ENCODE peak calls at places on chromosome 7, in four cellular contexts. One of them, this sample, is unnamed.

GRCh38 chr7:38169862-38170261 is 8.2 kb upstream of the STARD3NL start:
- DNase-seq in stimulated activated CD4-positive, alpha-beta T cell treated with anti-CD3 and anti-CD28 coated beads, Interleukin-15, amount 100 ng/mL, for 24 hours: no peak
- DNase-seq in T-cell: no peak
- DNase-seq in substantia nigra: no peak
- DNase-seq in this sample: no peak

GRCh38 chr7:84663224-84663623 is 468.6 kb upstream of the SEMA3A start:
- DNase-seq in stimulated activated CD4-positive, alpha-beta T cell treated with anti-CD3 and anti-CD28 coated beads, Interleukin-15, amount 100 ng/mL, for 24 hours: no peak
- DNase-seq in T-cell: no peak
- DNase-seq in substantia nigra: no peak
- DNase-seq in this sample: no peak

GRCh38 chr7:2521952-2522591 is 2.5 kb downstream of the LFNG start:
- DNase-seq in stimulated activated CD4-positive, alpha-beta T cell treated with anti-CD3 and anti-CD28 coated beads, Interleukin-15, amount 100 ng/mL, for 24 hours: peak; percentile 85
- DNase-seq in T-cell: peak; percentile 76
- DNase-seq in substantia nigra: no peak
- DNase-seq in this sample: peak; percentile 13

GRCh38 chr7:139153832-139154231 is 44.3 kb upstream of the ZC3HAV1 start:
- DNase-seq in stimulated activated CD4-positive, alpha-beta T cell treated with anti-CD3 and anti-CD28 coated beads, Interleukin-15, amount 100 ng/mL, for 24 hours: no peak
- DNase-seq in T-cell: no peak
- DNase-seq in substantia nigra: no peak
- DNase-seq in this sample: no peak

GRCh38 chr7:2180081-2180480 is 52.7 kb downstream of the MAD1L1 start:
- DNase-seq in stimulated activated CD4-positive, alpha-beta T cell treated with anti-CD3 and anti-CD28 coated beads, Interleukin-15, amount 100 ng/mL, for 24 hours: no peak
- DNase-seq in T-cell: no peak
- DNase-seq in substantia nigra: no peak
- DNase-seq in this sample: no peak

GRCh38 chr7:150734293-150734692 is 2.9 kb upstream of the GIMAP5 start:
- DNase-seq in stimulated activated CD4-positive, alpha-beta T cell treated with anti-CD3 and anti-CD28 coated beads, Interleukin-15, amount 100 ng/mL, for 24 hours: peak; percentile 61
- DNase-seq in T-cell: no peak
- DNase-seq in substantia nigra: no peak
- DNase-seq in this sample: no peak

GRCh38 chr7:82965088-82966036 is 197.3 kb downstream of the PCLO start:
- DNase-seq in stimulated activated CD4-positive, alpha-beta T cell treated with anti-CD3 and anti-CD28 coated beads, Interleukin-15, amount 100 ng/mL, for 24 hours: no peak
- DNase-seq in T-cell: no peak
- DNase-seq in substantia nigra: no peak
- DNase-seq in this sample: no peak

GRCh38 chr7:25392571-25393338 is 164.5 kb upstream of the NPVF start:
- DNase-seq in stimulated activated CD4-positive, alpha-beta T cell treated with anti-CD3 and anti-CD28 coated beads, Interleukin-15, amount 100 ng/mL, for 24 hours: no peak
- DNase-seq in T-cell: no peak
- DNase-seq in substantia nigra: no peak
- DNase-seq in this sample: no peak

GRCh38 chr7:151472644-151473380 is 32.9 kb upstream of the CRYGN start:
- DNase-seq in stimulated activated CD4-positive, alpha-beta T cell treated with anti-CD3 and anti-CD28 coated beads, Interleukin-15, amount 100 ng/mL, for 24 hours: no peak
- DNase-seq in T-cell: no peak
- DNase-seq in substantia nigra: no peak
- DNase-seq in this sample: no peak

GRCh38 chr7:22630069-22630468 is 96.9 kb upstream of the IL6 start:
- DNase-seq in stimulated activated CD4-positive, alpha-beta T cell treated with anti-CD3 and anti-CD28 coated beads, Interleukin-15, amount 100 ng/mL, for 24 hours: no peak
- DNase-seq in T-cell: no peak
- DNase-seq in substantia nigra: no peak
- DNase-seq in this sample: no peak

GRCh38 chr7:44969049-44969700 is 9.6 kb downstream of the MYO1G start:
- DNase-seq in stimulated activated CD4-positive, alpha-beta T cell treated with anti-CD3 and anti-CD28 coated beads, Interleukin-15, amount 100 ng/mL, for 24 hours: peak; percentile 9
- DNase-seq in T-cell: no peak
- DNase-seq in substantia nigra: no peak
- DNase-seq in this sample: no peak

GRCh38 chr7:114082934-114083647 is 164.3 kb upstream of the PPP1R3A start:
- DNase-seq in stimulated activated CD4-positive, alpha-beta T cell treated with anti-CD3 and anti-CD28 coated beads, Interleukin-15, amount 100 ng/mL, for 24 hours: peak; percentile 4
- DNase-seq in T-cell: no peak
- DNase-seq in substantia nigra: no peak
- DNase-seq in this sample: no peak

GRCh38 chr7:48089415-48089975 is 430 bp downstream of the UPP1 start:
- DNase-seq in stimulated activated CD4-positive, alpha-beta T cell treated with anti-CD3 and anti-CD28 coated beads, Interleukin-15, amount 100 ng/mL, for 24 hours: peak; percentile 71
- DNase-seq in T-cell: peak; percentile 51
- DNase-seq in substantia nigra: no peak
- DNase-seq in this sample: no peak

GRCh38 chr7:104126411-104126841 is 81.4 kb downstream of the ORC5 start:
- DNase-seq in stimulated activated CD4-positive, alpha-beta T cell treated with anti-CD3 and anti-CD28 coated beads, Interleukin-15, amount 100 ng/mL, for 24 hours: no peak
- DNase-seq in T-cell: no peak
- DNase-seq in substantia nigra: no peak
- DNase-seq in this sample: no peak

GRCh38 chr7:140242057-140243031 is 65.6 kb upstream of the KDM7A start:
- DNase-seq in stimulated activated CD4-positive, alpha-beta T cell treated with anti-CD3 and anti-CD28 coated beads, Interleukin-15, amount 100 ng/mL, for 24 hours: peak; percentile 18
- DNase-seq in T-cell: no peak
- DNase-seq in substantia nigra: no peak
- DNase-seq in this sample: no peak

GRCh38 chr7:107693396-107693795 is 32.8 kb downstream of the SLC26A4 start:
- DNase-seq in stimulated activated CD4-positive, alpha-beta T cell treated with anti-CD3 and anti-CD28 coated beads, Interleukin-15, amount 100 ng/mL, for 24 hours: no peak
- DNase-seq in T-cell: no peak
- DNase-seq in substantia nigra: no peak
- DNase-seq in this sample: no peak

GRCh38 chr7:73316521-73316920 is 7.9 kb upstream of the NSUN5 start:
- DNase-seq in stimulated activated CD4-positive, alpha-beta T cell treated with anti-CD3 and anti-CD28 coated beads, Interleukin-15, amount 100 ng/mL, for 24 hours: no peak
- DNase-seq in T-cell: no peak
- DNase-seq in substantia nigra: no peak
- DNase-seq in this sample: no peak

GRCh38 chr7:5420841-5421625 is 2.6 kb downstream of the TNRC18 start:
- DNase-seq in stimulated activated CD4-positive, alpha-beta T cell treated with anti-CD3 and anti-CD28 coated beads, Interleukin-15, amount 100 ng/mL, for 24 hours: peak; percentile 33
- DNase-seq in T-cell: no peak
- DNase-seq in substantia nigra: no peak
- DNase-seq in this sample: peak; percentile 52

GRCh38 chr7:41828911-41829310 is 126.0 kb upstream of the INHBA start:
- DNase-seq in stimulated activated CD4-positive, alpha-beta T cell treated with anti-CD3 and anti-CD28 coated beads, Interleukin-15, amount 100 ng/mL, for 24 hours: no peak
- DNase-seq in T-cell: no peak
- DNase-seq in substantia nigra: no peak
- DNase-seq in this sample: no peak

GRCh38 chr7:8932751-8933150 is 499.3 kb downstream of the NXPH1 start:
- DNase-seq in stimulated activated CD4-positive, alpha-beta T cell treated with anti-CD3 and anti-CD28 coated beads, Interleukin-15, amount 100 ng/mL, for 24 hours: no peak
- DNase-seq in T-cell: no peak
- DNase-seq in substantia nigra: no peak
- DNase-seq in this sample: no peak

GRCh38 chr7:138834583-138834982 is 36.6 kb upstream of the ATP6V0A4 start:
- DNase-seq in stimulated activated CD4-positive, alpha-beta T cell treated with anti-CD3 and anti-CD28 coated beads, Interleukin-15, amount 100 ng/mL, for 24 hours: peak; percentile 26
- DNase-seq in T-cell: no peak
- DNase-seq in substantia nigra: no peak
- DNase-seq in this sample: no peak

GRCh38 chr7:101271021-101271420 is 26.1 kb upstream of the FIS1 start:
- DNase-seq in stimulated activated CD4-positive, alpha-beta T cell treated with anti-CD3 and anti-CD28 coated beads, Interleukin-15, amount 100 ng/mL, for 24 hours: no peak
- DNase-seq in T-cell: no peak
- DNase-seq in substantia nigra: no peak
- DNase-seq in this sample: no peak

GRCh38 chr7:99000904-99001442 is 122.6 kb downstream of the TRRAP start:
- DNase-seq in stimulated activated CD4-positive, alpha-beta T cell treated with anti-CD3 and anti-CD28 coated beads, Interleukin-15, amount 100 ng/mL, for 24 hours: no peak
- DNase-seq in T-cell: peak; percentile 4
- DNase-seq in substantia nigra: no peak
- DNase-seq in this sample: no peak

GRCh38 chr7:39613577-39613976 is 9.8 kb upstream of the RALA start:
- DNase-seq in stimulated activated CD4-positive, alpha-beta T cell treated with anti-CD3 and anti-CD28 coated beads, Interleukin-15, amount 100 ng/mL, for 24 hours: no peak
- DNase-seq in T-cell: no peak
- DNase-seq in substantia nigra: no peak
- DNase-seq in this sample: no peak

GRCh38 chr7:106139253-106140251 is 27.4 kb upstream of the SYPL1 start:
- DNase-seq in stimulated activated CD4-positive, alpha-beta T cell treated with anti-CD3 and anti-CD28 coated beads, Interleukin-15, amount 100 ng/mL, for 24 hours: no peak
- DNase-seq in T-cell: no peak
- DNase-seq in substantia nigra: no peak
- DNase-seq in this sample: no peak

GRCh38 chr7:124536156-124536762 is 229.3 kb downstream of the GPR37 start:
- DNase-seq in stimulated activated CD4-positive, alpha-beta T cell treated with anti-CD3 and anti-CD28 coated beads, Interleukin-15, amount 100 ng/mL, for 24 hours: no peak
- DNase-seq in T-cell: no peak
- DNase-seq in substantia nigra: no peak
- DNase-seq in this sample: no peak

GRCh38 chr7:80508440-80508839 is 3.4 kb downstream of the GNAT3 start:
- DNase-seq in stimulated activated CD4-positive, alpha-beta T cell treated with anti-CD3 and anti-CD28 coated beads, Interleukin-15, amount 100 ng/mL, for 24 hours: no peak
- DNase-seq in T-cell: no peak
- DNase-seq in substantia nigra: no peak
- DNase-seq in this sample: no peak

GRCh38 chr7:44637788-44638594 is 31.6 kb downstream of the OGDH start:
- DNase-seq in stimulated activated CD4-positive, alpha-beta T cell treated with anti-CD3 and anti-CD28 coated beads, Interleukin-15, amount 100 ng/mL, for 24 hours: peak; percentile 87
- DNase-seq in T-cell: peak; percentile 82
- DNase-seq in substantia nigra: no peak
- DNase-seq in this sample: no peak

This sample was measured in hippocampal formation.